ENCODE peak calls at places on chromosomes 13 and 19, in nine cellular contexts. P is amniotic epithelial cell; A is stimulated activated CD4-positive, alpha-beta T cell treated with anti-CD3 and anti-CD28 coated beads, Interleukin-1b, Interleukin-23, amount 100 ng/mL, for 24 hours; M is iris pigment epithelial cell; O is ovary; F is H7; K is smooth muscle cell of the brain vasculature; D is GM13977; W is SJSA1. T is an unnamed sample.

GRCh38 chr13:29993196-29993595 is 142.8 kb upstream of the UBL3 start:
- DNase-seq in P (no peak), A (no peak), M (no peak), O (no peak), F (peak; percentile 37), K (no peak), D (no peak), W (no peak), T (no peak)

GRCh38 chr13:26202365-26202972 is 19.6 kb downstream of the RNF6 start:
- DNase-seq in P (peak; percentile 73), A (no peak), M (peak; percentile 63), O (no peak), F (no peak), K (no peak), D (no peak), W (no peak), T (no peak)

GRCh38 chr19:49997709-49998108 is 27.5 kb downstream of the VRK3 start:
- DNase-seq in P (peak; percentile 51), A (no peak), M (peak; percentile 32), O (no peak), F (peak; percentile 93), K (no peak), D (peak; percentile 64), W (no peak), T (no peak)

GRCh38 chr19:2538096-2538757 is 62.3 kb downstream of the GADD45B start:
- DNase-seq in P (no peak), A (no peak), M (no peak), O (no peak), F (no peak), K (no peak), D (no peak), W (no peak), T (peak; percentile 33)

GRCh38 chr13:30805603-30806011 is 70.3 kb downstream of the ALOX5AP start:
- DNase-seq in P (peak; percentile 64), A (no peak), M (no peak), O (no peak), F (peak; percentile 41), K (no peak), D (no peak), W (no peak), T (no peak)

GRCh38 chr19:33304760-33305647 is 2.7 kb upstream of the CEBPA start:
- DNase-seq in P (no peak), A (no peak), M (no peak), O (no peak), F (peak; percentile 52), K (no peak), D (peak; percentile 24), W (no peak), T (no peak)

GRCh38 chr13:45674908-45675307 is 27.2 kb upstream of the CBY2 start:
- DNase-seq in P (peak; percentile 83), A (no peak), M (peak; percentile 50), O (no peak), F (no peak), K (peak; percentile 74), D (no peak), W (peak; percentile 63), T (no peak)

GRCh38 chr19:36236304-36236945 is 21.5 kb downstream of the ZNF146 start:
- DNase-seq in P (peak; percentile 27), A (no peak), M (no peak), O (no peak), F (no peak), K (no peak), D (no peak), W (no peak), T (no peak)

GRCh38 chr19:18731562-18732008 is 48.1 kb downstream of the CRTC1 start:
- DNase-seq in P (no peak), A (no peak), M (peak; percentile 28), O (no peak), F (no peak), K (no peak), D (no peak), W (no peak), T (no peak)

GRCh38 chr13:53151692-53152421 is 123.2 kb downstream of the OLFM4 start:
- DNase-seq in P (peak; percentile 6), A (no peak), M (peak; percentile 24), O (no peak), F (peak; percentile 65), K (no peak), D (peak; percentile 51), W (peak; percentile 42), T (no peak)

GRCh38 chr13:82330499-82330898 is 1551.8 kb downstream of the SLITRK1 start:
- DNase-seq in P (no peak), A (no peak), M (peak; percentile 20), O (no peak), F (peak; percentile 8), K (no peak), D (peak; percentile 8), W (no peak), T (no peak)

GRCh38 chr13:26785845-26786630 is 25.5 kb upstream of the GPR12 start:
- DNase-seq in P (no peak), A (peak; percentile 1), M (no peak), O (no peak), F (peak; percentile 48), K (no peak), D (no peak), W (no peak), T (peak; percentile 67)

GRCh38 chr13:42478531-42479156 is 95.3 kb upstream of the TNFSF11 start:
- DNase-seq in P (peak; percentile 53), A (no peak), M (peak; percentile 71), O (no peak), F (peak; percentile 50), K (no peak), D (peak; percentile 38), W (no peak), T (no peak)

GRCh38 chr13:26867451-26868067 is 107.0 kb upstream of the GPR12 start:
- DNase-seq in P (peak; percentile 13), A (no peak), M (peak; percentile 23), O (no peak), F (peak; percentile 38), K (no peak), D (no peak), W (peak; percentile 4), T (no peak)

GRCh38 chr13:101773062-101773461 is 320.6 kb downstream of the ITGBL1 start:
- DNase-seq in P (peak; percentile 84), A (no peak), M (peak; percentile 71), O (no peak), F (no peak), K (no peak), D (no peak), W (no peak), T (no peak)

GRCh38 chr13:39616087-39616694 is 13.2 kb upstream of the LHFPL6 start:
- DNase-seq in P (peak; percentile 56), A (peak; percentile 18), M (peak; percentile 59), O (peak; percentile 50), F (peak; percentile 64), K (no peak), D (peak; percentile 70), W (peak; percentile 25), T (no peak)

GRCh38 chr13:99959538-99960230 is 11.9 kb downstream of the ZIC5 start:
- DNase-seq in P (no peak), A (no peak), M (peak; percentile 18), O (no peak), F (peak; percentile 88), K (no peak), D (no peak), W (no peak), T (no peak)

GRCh38 chr19:5150902-5151741 is 182.2 kb downstream of the KDM4B start:
- DNase-seq in P (no peak), A (no peak), M (no peak), O (no peak), F (peak; percentile 92), K (no peak), D (no peak), W (no peak), T (no peak)

GRCh38 chr19:40754611-40755247 is 3.7 kb downstream of the SNRPA start:
- DNase-seq in P (peak; percentile 77), A (no peak), M (peak; percentile 14), O (no peak), F (no peak), K (no peak), D (no peak), W (no peak), T (no peak)

GRCh38 chr19:48325265-48325910 is at the start of gene EMP3:
- DNase-seq in P (peak; percentile 92), A (no peak), M (peak; percentile 95), O (peak; percentile 88), F (peak; percentile 93), K (peak; percentile 73), D (peak; percentile 76), W (peak; percentile 87), T (peak; percentile 94)

GRCh38 chr19:39705578-39706188 is 1.4 kb downstream of the LGALS14 start:
- DNase-seq in P (no peak), A (no peak), M (no peak), O (no peak), F (no peak), K (no peak), D (no peak), W (no peak), T (no peak)

GRCh38 chr19:27890696-27891095 is 1322.3 kb downstream of the UQCRFS1 start:
- DNase-seq in P (no peak), A (no peak), M (no peak), O (no peak), F (no peak), K (no peak), D (no peak), W (no peak), T (no peak)

GRCh38 chr13:21837841-21838551 is 167.1 kb downstream of the FGF9 start:
- DNase-seq in P (peak; percentile 65), A (no peak), M (no peak), O (no peak), F (no peak), K (no peak), D (no peak), W (peak; percentile 84), T (no peak)

GRCh38 chr19:40363128-40363527 is 14.6 kb downstream of the PLD3 start:
- DNase-seq in P (peak; percentile 79), A (no peak), M (peak; percentile 54), O (no peak), F (no peak), K (no peak), D (no peak), W (no peak), T (no peak)

GRCh38 chr13:80339578-80339840 is 1.4 kb downstream of the SPRY2 start:
- DNase-seq in P (no peak), A (no peak), M (no peak), O (no peak), F (peak; percentile 71), K (no peak), D (no peak), W (peak; percentile 81), T (no peak)

GRCh38 chr19:18278521-18279265 is 2.7 kb downstream of the JUND start:
- DNase-seq in P (peak; percentile 55), A (no peak), M (peak; percentile 28), O (no peak), F (peak; percentile 47), K (no peak), D (no peak), W (no peak), T (no peak)

GRCh38 chr13:76992548-76993001 is 694 bp downstream of the CLN5 start:
- DNase-seq in P (peak; percentile 4), A (no peak), M (peak; percentile 33), O (peak; percentile 34), F (peak; percentile 25), K (no peak), D (no peak), W (no peak), T (no peak)

GRCh38 chr19:4064551-4065260 is 2.0 kb downstream of the ZBTB7A start:
- DNase-seq in P (no peak), A (no peak), M (no peak), O (peak; percentile 81), F (peak; percentile 93), K (no peak), D (no peak), W (peak; percentile 40), T (peak; percentile 86)

T was measured in aorta.